ENCODE peak calls at places on chromosome 6, in six cellular contexts. H is lower leg skin; Y is KBM-7; S is stimulated activated naive B cell treated with anti-CD40 and anti-IgM and Interleukin-4, amounts not matched to agents 10 μg/mL and 1 μg/mL and 100 μg/mL, for 72 hours; F is GM06990; W is right cardiac atrium. X is an unnamed sample.

GRCh38 chr6:158503222-158503621 is 56.7 kb upstream of the TMEM181 start:
- DNase-seq in Y (no peak), S (no peak), H (no peak), F (no peak), W (no peak), X (no peak)

GRCh38 chr6:168387426-168387825 is 53.6 kb upstream of the SMOC2 start:
- DNase-seq in W (no peak), H (no peak), F (no peak), S (no peak), Y (no peak), X (no peak)

GRCh38 chr6:136415351-136416005 is 125.8 kb upstream of the BCLAF1 start:
- DNase-seq in W (no peak), S (no peak), H (no peak), Y (peak; percentile 75), F (no peak), X (no peak)

GRCh38 chr6:89794324-89794723 is 25.3 kb downstream of the MDN1 start:
- DNase-seq in H (no peak), S (no peak), F (peak; percentile 38), Y (peak; percentile 67), W (no peak), X (no peak)

GRCh38 chr6:121867095-121867494 is 431.6 kb downstream of the GJA1 start:
- DNase-seq in Y (no peak), H (no peak), F (no peak), S (no peak), W (no peak), X (no peak)

GRCh38 chr6:24500683-24501082 is 5.9 kb downstream of the ALDH5A1 start:
- DNase-seq in W (no peak), Y (no peak), H (no peak), F (no peak), S (no peak), X (no peak)

GRCh38 chr6:17277256-17277655 is 3.9 kb upstream of the RBM24 start:
- DNase-seq in Y (no peak), F (no peak), S (no peak), W (no peak), H (no peak), X (no peak)

GRCh38 chr6:148972481-148972880 is 225.7 kb downstream of the UST start:
- DNase-seq in H (peak; percentile 29), S (peak; percentile 62), W (peak; percentile 63), F (no peak), Y (no peak), X (no peak)

GRCh38 chr6:35017461-35018183 is 123.5 kb downstream of the TCP11 start:
- DNase-seq in H (peak; percentile 36), F (no peak), S (no peak), Y (no peak), W (peak; percentile 86), X (no peak)

GRCh38 chr6:5481024-5481423 is 219.7 kb downstream of the FARS2 start:
- DNase-seq in S (no peak), H (no peak), Y (no peak), W (peak; percentile 55), F (no peak), X (no peak)

GRCh38 chr6:144321839-144322591 is 36.9 kb downstream of the UTRN start:
- DNase-seq in W (no peak), H (no peak), Y (no peak), F (no peak), S (no peak), X (no peak)

GRCh38 chr6:90216081-90216977 is 80.3 kb downstream of the BACH2 start:
- DNase-seq in S (peak; percentile 84), F (no peak), W (peak; percentile 47), H (no peak), Y (no peak), X (no peak)

GRCh38 chr6:85129881-85130280 is 320.0 kb upstream of the NT5E start:
- DNase-seq in W (no peak), S (no peak), F (no peak), Y (no peak), H (no peak), X (no peak)

GRCh38 chr6:17600527-17601388 is 656 bp downstream of the FAM8A1 start:
- DNase-seq in H (peak; percentile 29), W (peak; percentile 84), F (peak; percentile 77), S (peak; percentile 48), Y (peak; percentile 64), X (no peak)

GRCh38 chr6:156508923-156509322 is 268.3 kb upstream of the ARID1B start:
- DNase-seq in S (no peak), H (no peak), Y (peak; percentile 3), F (no peak), W (no peak), X (no peak)

GRCh38 chr6:147752686-147753418 is 244.4 kb downstream of the SAMD5 start:
- DNase-seq in H (no peak), F (no peak), S (no peak), W (no peak), Y (no peak), X (no peak)

GRCh38 chr6:77707603-77708002 is 54.8 kb downstream of the MEI4 start:
- DNase-seq in W (no peak), S (no peak), H (no peak), F (no peak), Y (no peak), X (no peak)

GRCh38 chr6:139847322-139847797 is 472.9 kb upstream of the CITED2 start:
- DNase-seq in S (no peak), W (no peak), H (no peak), Y (no peak), F (no peak), X (no peak)

GRCh38 chr6:127026247-127026646 is 92.2 kb upstream of the RSPO3 start:
- DNase-seq in W (no peak), H (no peak), Y (no peak), S (no peak), F (no peak), X (no peak)

GRCh38 chr6:26157150-26157837 is 70.1 kb downstream of the HFE start:
- DNase-seq in S (peak; percentile 82), F (peak; percentile 85), Y (no peak), W (peak; percentile 85), H (peak; percentile 62), X (no peak)

GRCh38 chr6:34496103-34496685 is 30.3 kb downstream of the PACSIN1 start:
- DNase-seq in S (no peak), Y (no peak), W (no peak), F (no peak), H (no peak), X (no peak)

GRCh38 chr6:85771925-85772430 is 129.3 kb upstream of the SYNCRIP start:
- DNase-seq in H (no peak), S (no peak), F (no peak), W (no peak), Y (no peak), X (no peak)

GRCh38 chr6:167925011-167925410 is 72.5 kb upstream of the KIF25 start:
- DNase-seq in Y (no peak), F (no peak), S (no peak), H (no peak), W (no peak), X (no peak)

GRCh38 chr6:28884423-28885148 is 39.2 kb downstream of the TRIM27 start:
- DNase-seq in H (no peak), W (peak; percentile 37), S (peak; percentile 41), Y (peak; percentile 84), F (no peak), X (no peak)